ENCODE peak calls at places on chromosomes 4 and X, in four cellular contexts. One of them, this sample, is unnamed.

GRCh38 chr4:166198516-166198915 is 325.5 kb downstream of the TLL1 start:
- DNase-seq in right lobe of liver: no peak
- DNase-seq in endothelial cell: no peak
- DNase-seq in upper lobe of right lung: no peak
- DNase-seq in this sample: no peak

GRCh38 chr4:105361021-105361420 is 112.8 kb downstream of the PPA2 start:
- DNase-seq in right lobe of liver: no peak
- DNase-seq in endothelial cell: no peak
- DNase-seq in upper lobe of right lung: no peak
- DNase-seq in this sample: no peak

GRCh38 chr4:85861064-85861767 is 386.3 kb downstream of the ARHGAP24 start:
- DNase-seq in upper lobe of right lung: no peak
- DNase-seq in right lobe of liver: no peak
- DNase-seq in endothelial cell: no peak
- DNase-seq in this sample: no peak

GRCh38 chr4:25559508-25559907 is 96.1 kb upstream of the SLC34A2 start:
- DNase-seq in endothelial cell: no peak
- DNase-seq in right lobe of liver: no peak
- DNase-seq in upper lobe of right lung: no peak
- DNase-seq in this sample: no peak

GRCh38 chr4:100289980-100290379 is 99.7 kb upstream of the DDIT4L start:
- DNase-seq in upper lobe of right lung: no peak
- DNase-seq in endothelial cell: no peak
- DNase-seq in right lobe of liver: no peak
- DNase-seq in this sample: no peak

GRCh38 chr4:6986067-6986780 is 56.9 kb upstream of the TADA2B start:
- DNase-seq in upper lobe of right lung: no peak
- DNase-seq in right lobe of liver: peak
- DNase-seq in endothelial cell: peak
- DNase-seq in this sample: no peak

GRCh38 chr4:158179465-158179864 is 6.6 kb upstream of the GASK1B start:
- DNase-seq in endothelial cell: no peak
- DNase-seq in upper lobe of right lung: no peak
- DNase-seq in right lobe of liver: no peak
- DNase-seq in this sample: no peak

GRCh38 chr4:163251204-163251603 is 81.2 kb downstream of the NPY1R start:
- DNase-seq in endothelial cell: no peak
- DNase-seq in right lobe of liver: no peak
- DNase-seq in upper lobe of right lung: no peak
- DNase-seq in this sample: no peak

GRCh38 chrX:40722930-40723329 is 12.4 kb downstream of the MED14 start:
- DNase-seq in right lobe of liver: no peak
- DNase-seq in endothelial cell: no peak
- DNase-seq in upper lobe of right lung: no peak
- DNase-seq in this sample: no peak

GRCh38 chrX:132491191-132491590 is 2.4 kb upstream of the MBNL3 start:
- DNase-seq in endothelial cell: no peak
- DNase-seq in upper lobe of right lung: no peak
- DNase-seq in right lobe of liver: no peak
- DNase-seq in this sample: no peak

GRCh38 chrX:53476371-53476770 is 42.2 kb upstream of the HSD17B10 start:
- DNase-seq in endothelial cell: no peak
- DNase-seq in upper lobe of right lung: no peak
- DNase-seq in right lobe of liver: no peak
- DNase-seq in this sample: no peak

GRCh38 chr4:19992694-19993093 is 259.0 kb upstream of the SLIT2 start:
- DNase-seq in endothelial cell: no peak
- DNase-seq in right lobe of liver: no peak
- DNase-seq in upper lobe of right lung: no peak
- DNase-seq in this sample: no peak

GRCh38 chrX:133674726-133675470 is 259.6 kb upstream of the GPC4 start:
- DNase-seq in endothelial cell: no peak
- DNase-seq in upper lobe of right lung: no peak
- DNase-seq in right lobe of liver: no peak
- DNase-seq in this sample: no peak

GRCh38 chr4:74112399-74113090 is 13.6 kb upstream of the CXCL2 start:
- DNase-seq in right lobe of liver: peak
- DNase-seq in endothelial cell: no peak
- DNase-seq in upper lobe of right lung: no peak
- DNase-seq in this sample: no peak

GRCh38 chr4:17811078-17811603 is 362 bp downstream of the NCAPG start:
- DNase-seq in upper lobe of right lung: no peak
- DNase-seq in right lobe of liver: no peak
- DNase-seq in endothelial cell: no peak
- DNase-seq in this sample: no peak

GRCh38 chr4:143311924-143312323 is 24.8 kb upstream of the GAB1 start:
- DNase-seq in upper lobe of right lung: no peak
- DNase-seq in endothelial cell: no peak
- DNase-seq in right lobe of liver: no peak
- DNase-seq in this sample: no peak

GRCh38 chr4:1759818-1760223 is 33.3 kb upstream of the FGFR3 start:
- DNase-seq in right lobe of liver: no peak
- DNase-seq in upper lobe of right lung: no peak
- DNase-seq in endothelial cell: no peak
- DNase-seq in this sample: no peak

GRCh38 chrX:28010875-28011274 is 29.6 kb upstream of the DCAF8L1 start:
- DNase-seq in endothelial cell: no peak
- DNase-seq in right lobe of liver: no peak
- DNase-seq in upper lobe of right lung: no peak
- DNase-seq in this sample: no peak

GRCh38 chr4:152503606-152504290 is 32.1 kb downstream of the FBXW7 start:
- DNase-seq in upper lobe of right lung: no peak
- DNase-seq in right lobe of liver: no peak
- DNase-seq in endothelial cell: no peak
- DNase-seq in this sample: no peak

GRCh38 chr4:107818301-107818910 is 6.3 kb upstream of the SGMS2 start:
- DNase-seq in upper lobe of right lung: no peak
- DNase-seq in endothelial cell: no peak
- DNase-seq in right lobe of liver: no peak
- DNase-seq in this sample: no peak

GRCh38 chr4:68375667-68376559 is 26.0 kb upstream of the YTHDC1 start:
- DNase-seq in endothelial cell: peak
- DNase-seq in upper lobe of right lung: peak
- DNase-seq in right lobe of liver: peak
- DNase-seq in this sample: no peak

GRCh38 chr4:37446016-37446415 is 201.5 kb downstream of the NWD2 start:
- DNase-seq in right lobe of liver: no peak
- DNase-seq in endothelial cell: no peak
- DNase-seq in upper lobe of right lung: no peak
- DNase-seq in this sample: no peak

GRCh38 chr4:145042601-145043000 is 55.4 kb downstream of the ANAPC10 start:
- DNase-seq in upper lobe of right lung: no peak
- DNase-seq in right lobe of liver: no peak
- DNase-seq in endothelial cell: no peak
- DNase-seq in this sample: no peak

GRCh38 chr4:88998941-88999340 is 58.0 kb downstream of the FAM13A start:
- DNase-seq in right lobe of liver: no peak
- DNase-seq in endothelial cell: no peak
- DNase-seq in upper lobe of right lung: no peak
- DNase-seq in this sample: no peak

GRCh38 chrX:103556941-103557340 is 28.4 kb upstream of the TCEAL4 start:
- DNase-seq in upper lobe of right lung: no peak
- DNase-seq in right lobe of liver: no peak
- DNase-seq in endothelial cell: no peak
- DNase-seq in this sample: no peak

GRCh38 chr4:89497517-89498308 is 190.1 kb upstream of the GPRIN3 start:
- DNase-seq in right lobe of liver: no peak
- DNase-seq in upper lobe of right lung: no peak
- DNase-seq in endothelial cell: no peak
- DNase-seq in this sample: no peak

GRCh38 chr4:6526696-6527095 is 48.3 kb upstream of the MAN2B2 start:
- DNase-seq in right lobe of liver: no peak
- DNase-seq in endothelial cell: no peak
- DNase-seq in upper lobe of right lung: no peak
- DNase-seq in this sample: no peak

GRCh38 chr4:174537634-174538033 is 15.3 kb upstream of the HPGD start:
- DNase-seq in endothelial cell: no peak
- DNase-seq in right lobe of liver: no peak
- DNase-seq in upper lobe of right lung: no peak
- DNase-seq in this sample: no peak

GRCh38 chrX:2390754-2391153 is 110.0 kb downstream of the DHRSX start:
- DNase-seq in right lobe of liver: no peak
- DNase-seq in upper lobe of right lung: no peak
- DNase-seq in endothelial cell: no peak
- DNase-seq in this sample: no peak

GRCh38 chrX:18455384-18455783 is 30.0 kb downstream of the CDKL5 start:
- DNase-seq in right lobe of liver: no peak
- DNase-seq in upper lobe of right lung: no peak
- DNase-seq in endothelial cell: no peak
- DNase-seq in this sample: no peak

GRCh38 chrX:131677655-131678628 is 134.1 kb downstream of the OR13H1 start:
- DNase-seq in right lobe of liver: peak
- DNase-seq in endothelial cell: peak
- DNase-seq in upper lobe of right lung: peak
- DNase-seq in this sample: no peak

GRCh38 chr4:88771883-88772450 is 74.3 kb upstream of the NAP1L5 start:
- DNase-seq in endothelial cell: no peak
- DNase-seq in upper lobe of right lung: no peak
- DNase-seq in right lobe of liver: no peak
- DNase-seq in this sample: no peak

GRCh38 chr4:2416564-2417195 is 1.8 kb downstream of the ZFYVE28 start:
- DNase-seq in right lobe of liver: no peak
- DNase-seq in endothelial cell: peak
- DNase-seq in upper lobe of right lung: peak
- DNase-seq in this sample: no peak

GRCh38 chr4:153159016-153159415 is 45.2 kb upstream of the TRIM2 start:
- DNase-seq in endothelial cell: no peak
- DNase-seq in upper lobe of right lung: no peak
- DNase-seq in right lobe of liver: no peak
- DNase-seq in this sample: no peak

GRCh38 chrX:114580336-114580735 is 3.5 kb upstream of the HTR2C start:
- DNase-seq in endothelial cell: no peak
- DNase-seq in right lobe of liver: no peak
- DNase-seq in upper lobe of right lung: no peak
- DNase-seq in this sample: no peak
- TF ChIP-seq CTCF in endothelial cell: no peak
- TF ChIP-seq CTCF in right lobe of liver: no peak
- TF ChIP-seq CTCF in upper lobe of right lung: no peak
- TF ChIP-seq CTCF in this sample: no peak

DNA sequence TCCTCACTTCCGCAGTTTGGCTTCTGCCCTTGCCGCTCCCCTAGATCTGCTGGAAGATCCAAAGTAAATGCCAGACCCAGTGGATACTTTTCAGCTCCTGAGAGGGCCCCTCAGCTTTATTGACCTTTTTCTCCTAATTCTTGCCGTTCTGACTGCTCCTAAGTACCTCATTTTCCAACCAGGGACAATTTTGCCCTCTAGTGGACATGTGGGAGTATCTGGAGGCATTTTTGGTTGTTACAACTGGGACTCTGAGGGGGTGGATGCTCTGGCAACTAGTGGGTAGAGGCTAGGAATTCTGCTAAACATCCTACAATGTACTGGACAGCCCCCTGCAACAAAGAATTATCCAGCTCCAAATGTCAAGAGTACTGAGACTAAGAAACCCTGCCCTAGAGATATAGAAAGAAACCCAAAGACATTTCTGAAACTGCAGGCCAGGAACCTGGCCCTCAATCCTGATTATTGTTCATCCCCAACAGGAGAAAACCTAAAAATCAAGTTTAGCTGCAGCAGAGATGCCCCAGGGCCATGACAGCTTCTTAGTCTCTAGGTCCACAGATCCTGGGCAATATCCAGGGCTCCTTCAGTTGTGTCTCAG is 3.4 kb downstream of the TEX13B start:
- DNase-seq in endothelial cell: no peak
- DNase-seq in right lobe of liver: no peak
- DNase-seq in upper lobe of right lung: no peak
- DNase-seq in this sample: no peak
- TF ChIP-seq CTCF in endothelial cell: peak
- TF ChIP-seq CTCF in right lobe of liver: peak
- TF ChIP-seq CTCF in upper lobe of right lung: peak
- TF ChIP-seq CTCF in this sample: peak

DNA sequence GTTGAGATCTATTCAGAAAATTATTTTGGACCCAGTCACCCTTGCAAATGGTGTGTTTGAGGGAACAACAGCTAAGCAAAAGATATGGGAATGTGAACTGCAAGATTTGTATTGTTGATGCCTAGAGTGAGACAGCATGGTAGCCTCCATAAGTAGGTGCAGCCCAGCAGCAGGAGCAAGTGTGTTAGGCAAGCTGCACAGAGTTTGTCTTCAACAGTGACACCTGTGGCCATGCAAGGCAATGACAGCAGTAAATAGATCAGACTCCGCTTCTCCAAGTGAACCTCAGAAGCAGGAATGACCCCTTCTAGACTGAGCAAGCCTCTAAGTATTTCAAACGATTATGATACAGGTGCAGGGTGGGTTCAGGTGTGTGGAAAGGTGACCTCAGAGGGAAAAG is 133.4 kb upstream of the MSX1 start:
- DNase-seq in right lobe of liver: no peak
- DNase-seq in endothelial cell: no peak
- DNase-seq in upper lobe of right lung: no peak
- DNase-seq in this sample: no peak
- TF ChIP-seq CTCF in right lobe of liver: no peak
- TF ChIP-seq CTCF in endothelial cell: peak
- TF ChIP-seq CTCF in upper lobe of right lung: no peak
- TF ChIP-seq CTCF in this sample: peak

GRCh38 chrX:24285082-24285481 is 28.8 kb downstream of the SUPT20HL2 start:
- DNase-seq in right lobe of liver: no peak
- DNase-seq in upper lobe of right lung: no peak
- DNase-seq in endothelial cell: no peak
- DNase-seq in this sample: no peak
- TF ChIP-seq CTCF in right lobe of liver: no peak
- TF ChIP-seq CTCF in upper lobe of right lung: no peak
- TF ChIP-seq CTCF in endothelial cell: no peak
- TF ChIP-seq CTCF in this sample: no peak

GRCh38 chr4:95694411-95694810 is 145.5 kb upstream of the PDHA2 start:
- DNase-seq in endothelial cell: no peak
- DNase-seq in right lobe of liver: no peak
- DNase-seq in upper lobe of right lung: no peak
- DNase-seq in this sample: no peak

DNA sequence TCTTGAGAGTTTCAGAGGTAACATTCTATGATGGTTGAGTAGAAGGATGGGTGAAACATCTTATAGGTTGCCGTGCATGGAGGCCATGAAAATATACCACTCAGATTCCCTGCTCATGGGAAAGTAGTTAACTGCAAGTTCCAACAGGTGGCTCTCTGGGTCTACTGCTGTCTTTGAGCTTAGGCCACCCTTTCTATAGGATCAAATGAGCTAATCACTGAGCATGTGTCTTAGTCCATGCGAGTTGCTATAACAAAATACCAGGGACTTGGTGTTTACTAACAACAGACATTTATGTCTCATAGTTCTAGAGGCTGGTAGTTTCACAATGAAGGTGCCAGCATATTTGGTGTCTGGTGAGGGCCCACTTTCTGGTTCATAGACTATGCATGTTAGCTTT is 144.8 kb upstream of the UNC5C start:
- DNase-seq in upper lobe of right lung: no peak
- DNase-seq in right lobe of liver: no peak
- DNase-seq in endothelial cell: no peak
- DNase-seq in this sample: no peak
- TF ChIP-seq CTCF in upper lobe of right lung: no peak
- TF ChIP-seq CTCF in right lobe of liver: no peak
- TF ChIP-seq CTCF in endothelial cell: no peak
- TF ChIP-seq CTCF in this sample: peak

GRCh38 chr4:130530505-130530904 is 1434.6 kb downstream of the C4orf33 start:
- DNase-seq in upper lobe of right lung: no peak
- DNase-seq in endothelial cell: no peak
- DNase-seq in right lobe of liver: no peak
- DNase-seq in this sample: no peak
- TF ChIP-seq CTCF in upper lobe of right lung: no peak
- TF ChIP-seq CTCF in endothelial cell: no peak
- TF ChIP-seq CTCF in right lobe of liver: no peak
- TF ChIP-seq CTCF in this sample: no peak

GRCh38 chr4:30269850-30270249 is 450.3 kb upstream of the PCDH7 start:
- DNase-seq in endothelial cell: no peak
- DNase-seq in upper lobe of right lung: no peak
- DNase-seq in right lobe of liver: no peak
- DNase-seq in this sample: no peak
- TF ChIP-seq CTCF in endothelial cell: no peak
- TF ChIP-seq CTCF in upper lobe of right lung: no peak
- TF ChIP-seq CTCF in right lobe of liver: peak
- TF ChIP-seq CTCF in this sample: peak